ENCODE peak calls at places on chromosomes 16 and 17, in nine cellular contexts. I is cardiac fibroblast, V is heart right ventricle, L is GM12865, T is fibroblast of mammary gland, Z is fibroblast of the aortic adventitia, E is ascending aorta, H is cardiac muscle cell, X is body of pancreas. G is an unnamed sample.

GRCh38 chr17:51455931-51456330 is 195.6 kb downstream of the UTP18 start:
- DNase-seq in X (no peak), E (no peak), L (no peak), H (no peak), T (no peak), I (no peak), V (no peak), Z (no peak), G (no peak)

GRCh38 chr17:48011405-48012150 is 26.0 kb downstream of the COPZ2 start:
- DNase-seq in V (no peak), E (no peak), H (peak), Z (peak), X (peak), L (peak), T (peak), I (peak), G (no peak)

GRCh38 chr17:37824534-37825485 is 80.0 kb upstream of the HNF1B start:
- DNase-seq in E (no peak), T (peak), V (no peak), Z (peak), X (no peak), L (no peak), I (peak), H (peak), G (no peak)

GRCh38 chr16:64346080-64346479 is 775.8 kb downstream of the CDH11 start:
- DNase-seq in X (no peak), V (no peak), I (no peak), T (no peak), Z (no peak), E (no peak), L (no peak), H (no peak), G (no peak)

GRCh38 chr16:27408602-27409031 is 6.6 kb downstream of the IL21R start:
- DNase-seq in E (no peak), X (no peak), L (peak), T (no peak), H (no peak), I (no peak), V (no peak), Z (no peak), G (no peak)

GRCh38 chr16:2500937-2501750 is 12.6 kb upstream of the ATP6V0C start:
- DNase-seq in Z (peak), T (peak), X (peak), L (peak), H (peak), E (peak), V (peak), I (peak), G (no peak)

GRCh38 chr17:17819561-17819995 is 17.2 kb downstream of the SREBF1 start:
- DNase-seq in V (peak), Z (peak), T (peak), E (peak), I (peak), L (peak), H (no peak), X (peak), G (peak)

GRCh38 chr16:89471225-89471624 is 19.1 kb downstream of the ANKRD11 start:
- DNase-seq in H (no peak), I (peak), Z (peak), X (no peak), L (no peak), T (peak), V (no peak), E (no peak), G (no peak)

GRCh38 chr16:7313170-7313569 is 19.5 kb upstream of the RBFOX1 start:
- DNase-seq in E (no peak), Z (no peak), T (no peak), V (no peak), X (no peak), I (peak), H (peak), L (no peak), G (no peak)

GRCh38 chr16:12544477-12545291 is 259.0 kb downstream of the CPPED1 start:
- DNase-seq in X (no peak), V (no peak), H (no peak), Z (no peak), T (no peak), I (no peak), E (no peak), L (peak), G (no peak)

GRCh38 chr16:56640076-56640475 is 1.6 kb downstream of the MT1A start:
- DNase-seq in E (no peak), Z (no peak), I (no peak), H (no peak), X (no peak), L (no peak), T (no peak), V (no peak), G (no peak)

GRCh38 chr16:28513484-28514181 is 7.0 kb upstream of the IL27 start:
- DNase-seq in H (no peak), X (no peak), Z (no peak), E (no peak), T (no peak), V (no peak), I (no peak), L (no peak), G (no peak)

GRCh38 chr16:57680842-57681241 is 12.7 kb downstream of the ADGRG3 start:
- DNase-seq in I (no peak), V (no peak), E (no peak), L (no peak), Z (peak), X (peak), H (no peak), T (no peak), G (no peak)

GRCh38 chr17:20122236-20122879 is 113.2 kb downstream of the SPECC1 start:
- DNase-seq in I (no peak), X (no peak), L (no peak), Z (no peak), H (no peak), V (peak), T (no peak), E (no peak), G (no peak)

GRCh38 chr16:67199011-67199807 is at the start of gene ELMO3:
- DNase-seq in E (no peak), L (no peak), V (no peak), Z (no peak), X (peak), H (peak), I (no peak), T (no peak), G (no peak)

GRCh38 chr17:59837362-59838195 is 55.2 kb downstream of the TUBD1 start:
- DNase-seq in L (peak), T (peak), E (peak), Z (peak), X (peak), H (peak), V (no peak), I (peak), G (peak)

GRCh38 chr16:4510131-4510530 is 28.4 kb downstream of the CDIP1 start:
- DNase-seq in I (no peak), T (no peak), L (no peak), E (no peak), V (no peak), X (no peak), H (no peak), Z (no peak), G (no peak)

GRCh38 chr16:11629071-11630030 is 38.9 kb upstream of the SNN start:
- DNase-seq in E (no peak), I (no peak), X (peak), T (no peak), L (no peak), V (no peak), H (no peak), Z (no peak), G (no peak)

GRCh38 chr17:64042700-64043485 is 22.5 kb upstream of the ICAM2 start:
- DNase-seq in Z (peak), I (peak), X (peak), L (no peak), T (no peak), E (no peak), H (no peak), V (no peak), G (no peak)

GRCh38 chr17:38738686-38739085 is 8.5 kb downstream of the CISD3 start:
- DNase-seq in X (no peak), E (no peak), I (no peak), Z (no peak), V (no peak), L (no peak), H (no peak), T (no peak), G (no peak)

GRCh38 chr16:4501071-4501478 is 24.9 kb downstream of the HMOX2 start:
- DNase-seq in E (no peak), I (peak), L (no peak), H (no peak), V (no peak), X (peak), Z (peak), T (peak), G (no peak)

GRCh38 chr16:25109643-25110042 is 1.9 kb upstream of the LCMT1 start:
- DNase-seq in L (no peak), X (peak), V (no peak), Z (peak), T (peak), E (peak), I (peak), H (no peak), G (no peak)

GRCh38 chr16:29663020-29663828 is at the start of gene SPN:
- DNase-seq in X (no peak), E (no peak), Z (no peak), T (no peak), L (peak), H (peak), I (no peak), V (no peak), G (no peak)

GRCh38 chr16:84829168-84829965 is 9.6 kb downstream of the CRISPLD2 start:
- DNase-seq in V (no peak), L (no peak), X (no peak), T (peak), H (peak), I (peak), Z (peak), E (no peak), G (no peak)

GRCh38 chr16:11296706-11297491 is 15.8 kb upstream of the PRM1 start:
- DNase-seq in H (peak), X (peak), E (no peak), Z (no peak), T (no peak), V (no peak), I (no peak), L (peak), G (peak)

GRCh38 chr16:14373901-14374300 is 256.2 kb downstream of the PARN start:
- DNase-seq in Z (no peak), V (no peak), H (no peak), E (no peak), I (no peak), L (no peak), T (no peak), X (no peak), G (no peak)

GRCh38 chr16:58443783-58444182 is 51.5 kb downstream of the GINS3 start:
- DNase-seq in T (no peak), V (no peak), Z (no peak), X (no peak), H (no peak), I (no peak), E (no peak), L (no peak), G (no peak)

GRCh38 chr17:76687278-76688164 is 23.2 kb downstream of the MXRA7 start:
- DNase-seq in L (no peak), T (peak), V (peak), I (no peak), X (no peak), H (no peak), E (peak), Z (peak), G (no peak)

GRCh38 chr17:12549499-12549901 is 116.2 kb upstream of the MYOCD start:
- DNase-seq in T (no peak), Z (peak), E (peak), L (no peak), V (no peak), X (no peak), H (peak), I (peak), G (no peak)

GRCh38 chr17:4433515-4434031 is at the start of gene SPNS3:
- DNase-seq in I (no peak), Z (no peak), T (no peak), X (no peak), H (no peak), E (no peak), L (peak), V (no peak), G (no peak)

GRCh38 chr17:78826426-78826825 is 14.2 kb downstream of the USP36 start:
- DNase-seq in L (no peak), T (no peak), Z (no peak), I (peak), V (no peak), X (no peak), H (no peak), E (no peak), G (no peak)

GRCh38 chr17:78330570-78331224 is 29.2 kb downstream of the SOCS3 start:
- DNase-seq in E (no peak), L (no peak), T (peak), X (no peak), I (no peak), V (no peak), H (no peak), Z (no peak), G (no peak)

GRCh38 chr17:21113706-21114105 is 13.1 kb upstream of the DHRS7B start:
- DNase-seq in T (no peak), V (no peak), Z (no peak), L (no peak), H (no peak), I (no peak), X (no peak), E (no peak), G (no peak)

GRCh38 chr17:4583796-4584124 is 569 bp upstream of the SMTNL2 start:
- DNase-seq in T (no peak), E (no peak), X (no peak), I (no peak), V (no peak), L (no peak), H (peak), Z (no peak), G (no peak)

GRCh38 chr17:265726-266125 is 84.3 kb upstream of the DOC2B start:
- DNase-seq in T (no peak), L (no peak), E (peak), I (no peak), H (no peak), V (no peak), X (peak), Z (no peak), G (no peak)

GRCh38 chr17:9676084-9676483 is 30.8 kb downstream of the USP43 start:
- DNase-seq in I (no peak), H (no peak), X (no peak), E (no peak), T (no peak), L (no peak), V (no peak), Z (no peak), G (no peak)
- TF ChIP-seq CTCF in I (no peak), H (peak), X (peak), E (no peak), T (peak), L (no peak), V (no peak), Z (no peak), G (peak)

DNA sequence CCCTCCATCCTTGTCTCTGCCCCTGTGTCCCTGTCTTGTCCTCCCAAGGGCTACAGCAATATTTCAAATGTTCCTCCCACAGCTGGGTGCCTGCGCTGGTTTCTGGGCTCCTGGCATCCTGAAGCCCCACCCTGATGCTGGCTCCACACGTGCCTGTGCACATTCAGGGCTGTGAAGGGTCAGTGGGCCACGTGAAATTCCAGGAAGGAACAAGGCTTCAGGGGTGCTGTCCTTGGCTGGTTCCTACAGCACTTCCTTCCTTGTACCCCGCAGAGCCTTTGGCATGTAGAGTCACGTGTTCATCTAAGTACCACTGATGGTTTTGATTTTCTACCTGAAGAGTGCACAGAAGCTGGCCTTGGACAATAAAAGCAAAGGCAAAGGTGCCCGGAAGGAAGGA is 57.7 kb upstream of the NLK start:
- DNase-seq in H (no peak), T (no peak), V (no peak), Z (no peak), X (no peak), L (no peak), E (no peak), I (no peak), G (no peak)
- H3K4me3 ChIP-seq in H (no peak), T (no peak), V (peak), Z (no peak), X (no peak), L (no peak), E (no peak), I (no peak), G (no peak)

GRCh38 chr16:82651921-82652601 is 25.3 kb downstream of the CDH13 start:
- DNase-seq in T (no peak), V (no peak), H (no peak), X (no peak), E (no peak), I (no peak), Z (no peak), L (peak), G (no peak)
- TF ChIP-seq CTCF in T (no peak), V (no peak), H (no peak), X (no peak), E (no peak), I (no peak), Z (no peak), L (no peak), G (no peak)

GRCh38 chr16:68739964-68740627 is 3.0 kb downstream of the CDH1 start:
- DNase-seq in Z (peak), V (no peak), L (peak), I (peak), X (peak), T (peak), E (no peak), H (no peak), G (no peak)

GRCh38 chr16:68737046-68737729 is at the start of gene CDH1:
- DNase-seq in X (peak), Z (no peak), L (peak), V (peak), H (peak), T (no peak), I (no peak), E (no peak), G (peak)

GRCh38 chr16:68736561-68736960 is 531 bp upstream of the CDH1 start:
- DNase-seq in E (no peak), T (no peak), X (no peak), I (no peak), H (no peak), L (no peak), Z (no peak), V (no peak), G (no peak)

GRCh38 chr16:68740628-68741346 is 3.7 kb downstream of the CDH1 start:
- DNase-seq in T (no peak), V (no peak), L (peak), I (no peak), E (no peak), X (no peak), H (no peak), Z (no peak), G (no peak)

GRCh38 chr16:68737730-68738590 is 868 bp downstream of the CDH1 start:
- DNase-seq in T (no peak), V (peak), X (peak), L (no peak), H (peak), Z (no peak), E (no peak), I (no peak), G (no peak)
- H3K4me3 ChIP-seq in T (no peak), V (peak), X (peak), L (peak), H (peak), Z (no peak), E (no peak), I (no peak), G (peak)

GRCh38 chr16:17474037-17474436 is 3.3 kb upstream of the XYLT1 start:
- DNase-seq in H (no peak), L (no peak), X (no peak), T (peak), E (no peak), I (peak), V (no peak), Z (no peak), G (no peak)
- TF ChIP-seq CTCF in H (no peak), L (no peak), X (no peak), T (peak), E (no peak), I (no peak), V (no peak), Z (no peak), G (no peak)

G was measured in LNCaP clone FGC.